ENCODE peak calls at places on chromosome 22, in four cellular contexts. T, I, D and U are unnamed samples.

GRCh38 chr22:44419429-44419828 is 78.6 kb downstream of the RTL6 start:
- DNase-seq in D (no peak), T (no peak), I (no peak), U (peak; percentile 17)

GRCh38 chr22:31248138-31248745 is 36.1 kb downstream of the LIMK2 start:
- DNase-seq in D (peak; percentile 88), T (peak; percentile 90), I (peak; percentile 96), U (peak; percentile 87)

GRCh38 chr22:37735054-37735453 is 38.2 kb downstream of the TRIOBP start:
- DNase-seq in D (no peak), T (peak; percentile 69), I (peak; percentile 93), U (peak; percentile 93)

GRCh38 chr22:37801946-37802309 is 5.8 kb upstream of the GCAT start:
- DNase-seq in D (no peak), I (peak; percentile 53), T (no peak), U (no peak)

GRCh38 chr22:33057363-33057995 is 702 bp downstream of the SYN3 start:
- DNase-seq in T (no peak), I (no peak), D (no peak), U (no peak)

GRCh38 chr22:24216541-24217209 is 28.2 kb downstream of the GGT5 start:
- DNase-seq in I (no peak), D (no peak), T (no peak), U (no peak)

GRCh38 chr22:44500623-44501022 is 2.6 kb upstream of the RTL6 start:
- DNase-seq in I (no peak), T (no peak), D (no peak), U (no peak)

GRCh38 chr22:30309981-30310672 is 16.6 kb downstream of the TBC1D10A start:
- DNase-seq in D (no peak), T (no peak), I (peak; percentile 74), U (no peak)

GRCh38 chr22:23014250-23014649 is 56.1 kb upstream of the GNAZ start:
- DNase-seq in T (no peak), D (no peak), I (no peak), U (no peak)

GRCh38 chr22:17083811-17084540 is 824 bp upstream of the IL17RA start:
- DNase-seq in T (no peak), D (peak; percentile 82), I (peak; percentile 29), U (no peak)

GRCh38 chr22:26671317-26672059 is 14.1 kb downstream of the MIAT start:
- DNase-seq in D (peak; percentile 81), T (no peak), I (no peak), U (peak; percentile 44)

GRCh38 chr22:38021201-38021600 is 36.0 kb upstream of the PICK1 start:
- DNase-seq in T (no peak), I (no peak), D (no peak), U (no peak)

GRCh38 chr22:30637701-30638114 is 2.1 kb downstream of the SLC35E4 start:
- DNase-seq in D (no peak), T (no peak), I (no peak), U (peak; percentile 37)

GRCh38 chr22:35109613-35110012 is 43.7 kb downstream of the ISX start:
- DNase-seq in I (no peak), D (no peak), T (no peak), U (no peak)

GRCh38 chr22:28341001-28341400 is 338.6 kb downstream of the TTC28 start:
- DNase-seq in D (no peak), T (no peak), I (peak; percentile 56), U (no peak)

GRCh38 chr22:33563568-33563967 is 356.7 kb downstream of the LARGE1 start:
- DNase-seq in I (no peak), T (no peak), D (no peak), U (no peak)

GRCh38 chr22:27420817-27421361 is 380.7 kb downstream of the MN1 start:
- DNase-seq in D (peak; percentile 92), I (peak; percentile 93), T (peak; percentile 80), U (no peak)

GRCh38 chr22:21972293-21972779 is 10.3 kb downstream of the TOP3B start:
- DNase-seq in D (no peak), T (no peak), I (peak; percentile 98), U (peak; percentile 96)

GRCh38 chr22:23101524-23101923 is 31.2 kb downstream of the GNAZ start:
- DNase-seq in D (no peak), I (no peak), T (no peak), U (no peak)

GRCh38 chr22:27724181-27724580 is 77.4 kb downstream of the MN1 start:
- DNase-seq in T (no peak), D (no peak), I (no peak), U (no peak)

GRCh38 chr22:50490531-50491308 is 4.1 kb downstream of the MIOX start:
- DNase-seq in D (no peak), T (no peak), I (peak; percentile 62), U (no peak)

GRCh38 chr22:44190381-44190976 is 9.8 kb downstream of the PARVG start:
- DNase-seq in I (no peak), T (peak; percentile 40), D (no peak), U (no peak)

GRCh38 chr22:32579533-32580220 is 105.1 kb downstream of the FBXO7 start:
- DNase-seq in T (peak; percentile 74), D (peak; percentile 61), I (no peak), U (no peak)

GRCh38 chr22:37501176-37501609 is 15.0 kb upstream of the MFNG start:
- DNase-seq in T (no peak), D (no peak), I (peak; percentile 83), U (peak; percentile 72)

GRCh38 chr22:24474221-24474620 is 20.9 kb upstream of the UPB1 start:
- DNase-seq in T (peak; percentile 83), I (peak; percentile 89), D (no peak), U (no peak)

GRCh38 chr22:30261134-30261533 is 5.5 kb downstream of the OSM start:
- DNase-seq in I (peak; percentile 85), T (no peak), D (no peak), U (no peak)

GRCh38 chr22:40325315-40325714 is 21.0 kb upstream of the ADSL start:
- DNase-seq in T (peak; percentile 71), I (no peak), D (no peak), U (peak; percentile 32)

GRCh38 chr22:35482311-35482710 is 58.3 kb upstream of the RASD2 start:
- DNase-seq in T (no peak), I (no peak), D (no peak), U (no peak)

DNA sequence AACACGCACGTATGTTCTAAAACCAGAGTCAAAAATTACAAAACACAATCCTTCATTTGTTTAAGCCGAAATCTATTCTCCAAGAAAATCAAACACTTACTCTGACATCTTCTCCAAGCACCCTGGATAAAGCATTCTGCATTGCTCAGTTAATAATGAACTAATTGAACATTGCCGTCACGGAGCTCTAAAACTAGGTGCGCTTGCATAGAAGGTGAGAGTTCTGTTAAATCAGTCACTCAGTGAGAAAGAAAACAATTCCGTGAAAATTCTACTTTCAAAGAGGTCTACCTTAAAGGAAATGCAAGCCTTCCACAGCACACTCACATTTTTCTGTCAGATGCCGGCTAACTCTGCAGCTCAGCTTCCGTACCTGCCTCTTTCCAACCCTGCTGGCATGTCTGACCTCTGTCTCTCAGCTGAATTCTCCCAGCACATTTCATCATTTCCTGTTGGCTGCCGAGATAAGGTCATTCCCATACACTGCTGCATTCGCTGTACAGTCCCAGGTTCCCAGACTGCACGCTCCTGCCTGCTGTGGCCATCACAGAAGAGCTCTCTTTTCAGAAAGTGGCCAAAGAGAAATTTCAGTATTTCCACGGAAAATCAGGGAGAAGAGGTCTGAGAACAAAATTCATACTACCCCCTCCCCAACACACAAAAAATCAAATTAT is 55.3 kb downstream of the PACSIN2 start:
- DNase-seq in D (peak; percentile 60), I (peak; percentile 91), T (no peak), U (no peak)
- H3K4me3 ChIP-seq in D (peak overlapping the region; percentile 24), I (no peak overlapping the region), T (no peak overlapping the region), U (no peak overlapping the region)

GRCh38 chr22:41348964-41349484 is 32.7 kb upstream of the TEF start:
- DNase-seq in D (no peak), I (no peak), T (no peak), U (no peak)

GRCh38 chr22:41347066-41347859 is 34.5 kb upstream of the TEF start:
- DNase-seq in I (peak; percentile 80), D (no peak), T (no peak), U (no peak)

GRCh38 chr22:41351011-41351410 is 30.7 kb upstream of the TEF start:
- DNase-seq in I (no peak), T (no peak), D (no peak), U (no peak)

GRCh38 chr22:41352058-41352457 is 29.7 kb upstream of the TEF start:
- DNase-seq in D (no peak), I (peak; percentile 95), T (no peak), U (no peak)

GRCh38 chr22:41350087-41350486 is 31.7 kb upstream of the TEF start:
- DNase-seq in T (no peak), I (no peak), D (no peak), U (no peak)
- H3K36me3 ChIP-seq in T (peaks cover 100% of the 10 kb centered on the region), I (peaks cover 65% of the 10 kb centered on the region), D (peaks cover 97% of the 10 kb centered on the region), U (peaks cover 50% of the 10 kb centered on the region)

GRCh38 chr22:49398646-49399045 is 429.0 kb downstream of the BRD1 start:
- DNase-seq in D (no peak), T (no peak), I (no peak), U (no peak)
- H3K27me3 ChIP-seq in D (peaks cover 45% of the 10 kb centered on the region), T (no peaks in the 10 kb centered on the region), I (no peaks in the 10 kb centered on the region), U (no peaks in the 10 kb centered on the region)

GRCh38 chr22:46051646-46052045 is 74.7 kb upstream of the WNT7B start:
- DNase-seq in I (no peak), D (peak; percentile 50), T (no peak), U (no peak)

GRCh38 chr22:46052801-46053562 is 76.0 kb upstream of the WNT7B start:
- DNase-seq in I (peak; percentile 97), T (no peak), D (peak; percentile 83), U (peak; percentile 76)

GRCh38 chr22:46050916-46051614 is 74.1 kb upstream of the WNT7B start:
- DNase-seq in D (peak; percentile 76), I (peak; percentile 22), T (no peak), U (no peak)

GRCh38 chr22:46053563-46054090 is 76.7 kb upstream of the WNT7B start:
- DNase-seq in I (peak; percentile 97), T (peak; percentile 71), D (peak; percentile 86), U (peak; percentile 65)

DNA sequence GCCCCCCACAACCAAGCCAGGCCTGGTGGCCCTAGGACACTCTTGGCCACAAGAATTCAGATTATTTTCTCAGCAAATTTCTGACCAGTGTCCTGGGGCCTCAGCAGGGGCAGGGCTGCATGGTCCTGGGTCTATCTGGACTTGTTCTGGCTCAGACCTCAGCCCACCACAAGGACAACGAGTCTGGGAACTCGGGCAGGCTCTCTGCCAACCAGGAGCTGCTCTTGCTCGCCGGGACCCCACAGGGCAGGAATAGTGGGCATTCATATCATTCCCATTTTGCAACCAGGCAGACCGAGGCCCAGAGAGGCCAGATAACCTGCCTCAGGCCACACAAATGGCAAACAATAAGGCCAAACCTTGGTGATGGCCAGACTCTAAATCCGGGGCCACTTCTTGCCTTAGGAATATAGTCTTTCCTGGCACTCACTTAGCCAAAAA is 75.4 kb upstream of the WNT7B start:
- DNase-seq in T (peak; percentile 70), D (peak; percentile 77), I (peak; percentile 85), U (no peak)
- H3K4me3 ChIP-seq in T (peak overlapping the region; percentile 63), D (peak overlapping the region; percentile 83), I (peak overlapping the region; percentile 75), U (no peak overlapping the region)